ENCODE peak calls at places on chromosomes 1 and 21, in eight cellular contexts. V is GM04503; Z is brain microvascular endothelial cell; F is stimulated activated CD8-positive, alpha-beta memory T cell treated with anti-CD3 and anti-CD28 coated beads, Interleukin-4, amount 100 ng/mL, for 24 hours; S is left ventricle myocardium superior; J is endothelial cell; L is retina; R is H54. X is an unnamed sample.

GRCh38 chr1:44036409-44037111 is 5.3 kb upstream of the SLC6A9 start:
- DNase-seq in R (peak), Z (peak), V (no peak), F (peak), J (peak), L (peak), S (peak), X (peak)

GRCh38 chr1:32494196-32494595 is 29.3 kb downstream of the ZBTB8B start:
- DNase-seq in R (no peak), Z (no peak), V (no peak), J (no peak), L (no peak), S (no peak), F (no peak), X (no peak)

GRCh38 chr1:36525166-36525565 is 42.5 kb upstream of the CSF3R start:
- DNase-seq in Z (no peak), J (no peak), R (no peak), F (no peak), V (no peak), L (no peak), S (no peak), X (no peak)

GRCh38 chr1:107750364-107750959 is 214.5 kb downstream of the VAV3 start:
- DNase-seq in F (peak), S (peak), R (peak), L (peak), V (peak), J (peak), Z (peak), X (peak)

GRCh38 chr21:46071082-46071481 is 26.8 kb upstream of the COL6A2 start:
- DNase-seq in Z (no peak), S (no peak), L (no peak), F (no peak), V (no peak), J (no peak), R (no peak), X (no peak)

GRCh38 chr1:93616996-93617669 is 64.5 kb downstream of the BCAR3 start:
- DNase-seq in L (peak), R (no peak), V (no peak), S (peak), Z (no peak), J (no peak), F (no peak), X (no peak)

GRCh38 chr1:77927414-77927813 is 39.0 kb downstream of the NEXN start:
- DNase-seq in F (no peak), Z (no peak), S (no peak), L (no peak), V (no peak), R (no peak), J (no peak), X (no peak)

GRCh38 chr1:169494343-169494742 is 8.6 kb upstream of the SLC19A2 start:
- DNase-seq in L (no peak), R (no peak), F (no peak), Z (no peak), S (no peak), J (no peak), V (no peak), X (no peak)

GRCh38 chr1:145846191-145846590 is 761 bp downstream of the NUDT17 start:
- DNase-seq in V (no peak), Z (no peak), J (peak), R (no peak), F (no peak), L (peak), S (no peak), X (peak)

GRCh38 chr1:15849775-15850449 is 2.4 kb downstream of the SPEN start:
- DNase-seq in R (no peak), S (no peak), V (no peak), L (peak), Z (peak), J (peak), F (peak), X (peak)

GRCh38 chr1:196538473-196538872 is 69.8 kb downstream of the KCNT2 start:
- DNase-seq in F (no peak), S (no peak), R (no peak), L (peak), Z (no peak), V (no peak), J (no peak), X (no peak)

GRCh38 chr1:1001057-1001630 is 1.2 kb upstream of the HES4 start:
- DNase-seq in L (no peak), J (no peak), R (no peak), Z (no peak), V (no peak), S (no peak), F (no peak), X (peak)

GRCh38 chr1:202374077-202374476 is 25.6 kb downstream of the PPP1R12B start:
- DNase-seq in S (no peak), V (no peak), Z (no peak), F (no peak), J (no peak), L (no peak), R (no peak), X (no peak)

GRCh38 chr21:38668067-38668466 is 137.7 kb upstream of the ETS2 start:
- DNase-seq in S (no peak), V (no peak), Z (no peak), J (no peak), L (no peak), F (no peak), R (no peak), X (no peak)

GRCh38 chr1:12316331-12316730 is 86.5 kb downstream of the VPS13D start:
- DNase-seq in Z (no peak), V (peak), F (no peak), L (no peak), R (no peak), J (no peak), S (no peak), X (no peak)

GRCh38 chr1:117205368-117205767 is 5.4 kb downstream of the VTCN1 start:
- DNase-seq in S (no peak), F (no peak), J (no peak), L (no peak), V (no peak), Z (no peak), R (no peak), X (no peak)

GRCh38 chr1:152188673-152189591 is 29.9 kb upstream of the RPTN start:
- DNase-seq in R (peak), J (peak), S (peak), Z (peak), L (peak), F (peak), V (no peak), X (peak)

GRCh38 chr1:210937846-210938245 is 196.1 kb downstream of the KCNH1 start:
- DNase-seq in R (no peak), J (no peak), F (no peak), S (no peak), L (no peak), Z (no peak), V (no peak), X (no peak)

GRCh38 chr1:209199822-209200221 is 383.7 kb upstream of the CAMK1G start:
- DNase-seq in F (no peak), R (no peak), V (no peak), J (no peak), S (no peak), Z (no peak), L (no peak), X (no peak)

X was measured in glutamatergic neuron.